ENCODE peak calls at places on chromosomes 3 and 15, in six cellular contexts. Z is neuronal stem cell; L is endodermal cell; A is sigmoid colon; O is effector memory CD8-positive, alpha-beta T cell; Y is right cardiac atrium. R is an unnamed sample.

GRCh38 chr15:95840004-95840403 is 490.5 kb upstream of the NR2F2 start:
- DNase-seq in L (no peak), Y (peak), Z (no peak), O (no peak), A (peak), R (no peak)

GRCh38 chr15:100929641-100930042 is 10.5 kb downstream of the LRRK1 start:
- DNase-seq in Z (no peak), A (no peak), L (peak), Y (no peak), O (no peak), R (peak)

GRCh38 chr3:24678441-24678865 is 183.8 kb upstream of the THRB start:
- DNase-seq in O (no peak), L (no peak), Y (no peak), Z (no peak), A (no peak), R (no peak)

GRCh38 chr15:89822951-89823701 is 8.5 kb upstream of the ANPEP start:
- DNase-seq in O (no peak), A (no peak), Y (no peak), Z (no peak), L (no peak), R (no peak)

GRCh38 chr3:150412599-150413069 is 4.5 kb downstream of the TSC22D2 start:
- DNase-seq in Y (no peak), O (no peak), A (no peak), Z (no peak), L (no peak), R (no peak)

GRCh38 chr3:15557511-15557946 is 36.0 kb upstream of the COLQ start:
- DNase-seq in L (peak), Y (no peak), A (no peak), Z (peak), O (peak), R (peak)

GRCh38 chr15:25022233-25022632 is 67.4 kb downstream of the SNRPN start:
- DNase-seq in Y (no peak), A (no peak), O (no peak), Z (no peak), L (no peak), R (no peak)

GRCh38 chr3:52128118-52128683 is 26.0 kb downstream of the POC1A start:
- DNase-seq in L (peak), O (no peak), Z (no peak), A (no peak), Y (peak), R (no peak)

GRCh38 chr3:124552224-124552623 is 178.0 kb upstream of the UMPS start:
- DNase-seq in L (no peak), Y (no peak), A (no peak), Z (no peak), O (no peak), R (no peak)

GRCh38 chr15:96326551-96327154 is 3.8 kb upstream of the NR2F2 start:
- DNase-seq in L (peak), Y (peak), Z (no peak), O (no peak), A (peak), R (no peak)

GRCh38 chr3:14137445-14137844 is 12.6 kb downstream of the TMEM43 start:
- DNase-seq in O (no peak), Y (peak), L (no peak), A (no peak), Z (no peak), R (no peak)

GRCh38 chr3:60101628-60102027 is 1051.8 kb upstream of the CFAP20DC start:
- DNase-seq in Y (no peak), L (no peak), O (no peak), Z (no peak), A (no peak), R (no peak)

GRCh38 chr3:63948995-63949394 is 36.8 kb upstream of the SCAANT1 start:
- DNase-seq in O (no peak), Y (no peak), Z (no peak), A (no peak), L (no peak), R (no peak)

GRCh38 chr3:161035711-161036110 is 69.4 kb downstream of the B3GALNT1 start:
- DNase-seq in Y (no peak), O (no peak), L (no peak), Z (no peak), A (no peak), R (no peak)

GRCh38 chr3:44894485-44894884 is 20.1 kb downstream of the TGM4 start:
- DNase-seq in A (no peak), O (no peak), L (peak), Y (no peak), Z (no peak), R (peak)

GRCh38 chr3:57952208-57952631 is 56.0 kb upstream of the FLNB start:
- DNase-seq in L (peak), O (no peak), Z (no peak), A (peak), Y (peak), R (no peak)

GRCh38 chr15:74245342-74245931 is 9.3 kb downstream of the CCDC33 start:
- DNase-seq in L (peak), Y (peak), Z (no peak), A (no peak), O (no peak), R (peak)

GRCh38 chr3:57081173-57081572 is 20.7 kb downstream of the SPATA12 start:
- DNase-seq in Z (no peak), O (no peak), Y (no peak), L (no peak), A (no peak), R (no peak)

GRCh38 chr3:160027541-160028195 is 39.0 kb downstream of the IL12A start:
- DNase-seq in L (no peak), Z (no peak), A (no peak), Y (no peak), O (no peak), R (no peak)

GRCh38 chr3:31615071-31615875 is 82.5 kb downstream of the STT3B start:
- DNase-seq in Z (no peak), L (no peak), O (no peak), A (no peak), Y (no peak), R (no peak)

GRCh38 chr15:32834156-32834555 is 116.4 kb downstream of the GREM1 start:
- DNase-seq in Z (no peak), Y (no peak), O (no peak), L (no peak), A (no peak), R (no peak)

GRCh38 chr3:119763466-119763865 is 18.4 kb upstream of the NR1I2 start:
- DNase-seq in Y (no peak), L (no peak), O (no peak), Z (no peak), A (no peak), R (no peak)

GRCh38 chr15:36529296-36530011 is 50.0 kb upstream of the CDIN1 start:
- DNase-seq in L (no peak), O (no peak), A (no peak), Z (no peak), Y (no peak), R (no peak)

GRCh38 chr3:129121792-129122696 is at the start of gene RAB43:
- DNase-seq in Z (peak), A (peak), Y (peak), L (peak), O (peak), R (peak)

GRCh38 chr3:134312873-134313838 is 61.1 kb downstream of the AMOTL2 start:
- DNase-seq in A (peak), L (peak), Z (peak), Y (peak), O (no peak), R (peak)

GRCh38 chr15:98923159-98923558 is 84.4 kb downstream of the PGPEP1L start:
- DNase-seq in Y (no peak), L (no peak), Z (no peak), O (no peak), A (no peak), R (no peak)

GRCh38 chr3:52694528-52695189 is 8.8 kb downstream of the GNL3 start:
- DNase-seq in Z (no peak), L (no peak), A (no peak), O (no peak), Y (no peak), R (no peak)

GRCh38 chr3:159236306-159236705 is 434.5 kb downstream of the MFSD1 start:
- DNase-seq in Y (no peak), L (no peak), Z (no peak), O (no peak), A (no peak), R (no peak)

GRCh38 chr15:38714309-38715072 is 149.9 kb upstream of the RASGRP1 start:
- DNase-seq in O (no peak), A (peak), Y (no peak), L (no peak), Z (no peak), R (no peak)

GRCh38 chr3:2024037-2024436 is 74.6 kb upstream of the CNTN4 start:
- DNase-seq in Z (no peak), L (no peak), Y (no peak), O (no peak), A (no peak), R (no peak)

GRCh38 chr15:63046927-63047760 is 4.6 kb downstream of the TPM1 start:
- DNase-seq in Z (peak), O (no peak), Y (no peak), L (peak), A (no peak), R (no peak)

GRCh38 chr15:50418041-50418583 is 6.1 kb upstream of the USP8 start:
- DNase-seq in A (no peak), O (no peak), Z (no peak), Y (no peak), L (no peak), R (no peak)

GRCh38 chr15:52208306-52208946 is 17.2 kb upstream of the GNB5 start:
- DNase-seq in A (peak), L (peak), O (peak), Z (peak), Y (peak), R (peak)

GRCh38 chr3:111669926-111670630 is 74.9 kb upstream of the ZBED2 start:
- DNase-seq in Z (no peak), A (no peak), Y (no peak), O (no peak), L (no peak), R (no peak)

GRCh38 chr15:71804695-71805470 is 5.5 kb upstream of the NR2E3 start:
- DNase-seq in A (no peak), L (no peak), Y (no peak), Z (no peak), O (no peak), R (no peak)

GRCh38 chr15:76905855-76906254 is 715 bp upstream of the SCAPER start:
- DNase-seq in A (no peak), Y (no peak), O (no peak), L (no peak), Z (no peak), R (no peak)